ENCODE peak calls at places on chromosomes 3 and 15, in four cellular contexts. Y is uterus, R is SK-N-SH, F is Caco-2. H is an unnamed sample.

GRCh38 chr3:52633786-52634185 is 51.9 kb downstream of the PBRM1 start:
- DNase-seq in Y (no peak), R (no peak), F (no peak), H (no peak)

GRCh38 chr3:151949706-151950105 is 76.3 kb downstream of the SUCNR1 start:
- DNase-seq in Y (no peak), R (no peak), F (no peak), H (no peak)

GRCh38 chr15:101652783-101653430 is 726 bp upstream of the TM2D3 start:
- DNase-seq in Y (peak; percentile 21), R (no peak), F (no peak), H (no peak)

GRCh38 chr3:88235102-88235501 is 85.3 kb downstream of the C3orf38 start:
- DNase-seq in Y (no peak), R (no peak), F (no peak), H (no peak)

GRCh38 chr15:87710406-87710805 is 546.1 kb downstream of the NTRK3 start:
- DNase-seq in Y (peak; percentile 80), R (no peak), F (no peak), H (no peak)

GRCh38 chr3:114502204-114502603 is 208.4 kb downstream of the TIGIT start:
- DNase-seq in Y (no peak), R (no peak), F (no peak), H (no peak)

GRCh38 chr3:17301271-17301670 is 416.5 kb downstream of the PLCL2 start:
- DNase-seq in Y (no peak), R (no peak), F (no peak), H (no peak)

GRCh38 chr3:185207931-185208746 is 45.7 kb downstream of the EHHADH start:
- DNase-seq in Y (no peak), R (no peak), F (no peak), H (no peak)

GRCh38 chr3:142977399-142977728 is 13.9 kb upstream of the PAQR9 start:
- DNase-seq in Y (no peak), R (no peak), F (no peak), H (no peak)

GRCh38 chr3:50299929-50300680 is 900 bp upstream of the HYAL3 start:
- DNase-seq in Y (no peak), R (no peak), F (peak; percentile 35), H (no peak)

GRCh38 chr15:51982013-51982769 is 10.6 kb upstream of the LEO1 start:
- DNase-seq in Y (no peak), R (peak; percentile 75), F (no peak), H (peak; percentile 85)

GRCh38 chr3:121152573-121152972 is 244.6 kb downstream of the STXBP5L start:
- DNase-seq in Y (no peak), R (peak; percentile 4), F (no peak), H (peak; percentile 2)

GRCh38 chr15:91861223-91861622 is 7.7 kb downstream of the SLCO3A1 start:
- DNase-seq in Y (no peak), R (no peak), F (no peak), H (no peak)

GRCh38 chr3:62229201-62229600 is 144.1 kb downstream of the FEZF2 start:
- DNase-seq in Y (no peak), R (no peak), F (no peak), H (no peak)

GRCh38 chr3:168977696-168978374 is 685.7 kb downstream of the MECOM start:
- DNase-seq in Y (no peak), R (no peak), F (no peak), H (no peak)

GRCh38 chr15:25691544-25692430 is 171.3 kb downstream of the ATP10A start:
- DNase-seq in Y (peak; percentile 18), R (no peak), F (peak; percentile 25), H (no peak)

GRCh38 chr3:16071246-16071645 is 103.2 kb upstream of the GALNT15 start:
- DNase-seq in Y (no peak), R (no peak), F (no peak), H (no peak)

GRCh38 chr3:9225268-9225667 is 24.2 kb downstream of the SRGAP3 start:
- DNase-seq in Y (no peak), R (no peak), F (no peak), H (no peak)

GRCh38 chr15:43912208-43912607 is 85.4 kb downstream of the WDR76 start:
- DNase-seq in Y (no peak), R (no peak), F (no peak), H (no peak)

DNA sequence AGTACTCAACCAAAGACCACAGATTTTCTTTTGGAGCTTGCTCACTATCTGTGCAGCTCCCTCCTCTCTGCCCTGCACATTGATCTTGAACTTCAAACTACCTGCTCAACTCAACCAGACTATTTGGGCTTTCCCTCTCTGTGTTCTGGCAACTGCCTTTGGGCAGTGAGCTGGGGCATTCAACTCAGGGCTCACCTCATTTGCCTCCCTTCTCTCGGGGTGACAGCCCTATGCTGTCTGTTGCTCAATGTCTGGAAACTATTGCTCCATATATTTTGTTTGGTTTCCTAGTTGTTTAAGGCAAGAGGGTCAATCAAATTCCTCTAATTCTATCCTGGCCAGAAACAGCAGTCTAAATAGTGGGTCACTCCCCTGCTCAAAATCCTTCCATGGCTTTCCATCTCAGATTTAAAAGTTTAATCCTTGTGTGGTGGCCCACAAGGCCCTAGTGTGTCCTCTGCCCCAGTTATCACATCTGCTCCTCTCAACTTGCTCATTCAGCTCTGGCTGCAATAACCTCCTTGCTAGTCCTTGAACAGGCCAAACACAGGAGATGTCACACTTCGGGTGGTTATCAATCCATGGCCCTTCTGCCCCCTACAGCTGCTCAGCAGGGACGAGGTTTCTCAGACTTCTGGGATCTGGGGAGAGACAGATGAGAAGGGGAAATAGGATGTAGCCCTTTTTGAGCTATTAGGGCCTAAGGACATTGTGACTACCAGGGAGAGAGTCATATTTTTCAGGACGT is 67.8 kb downstream of the SNRK start:
- DNase-seq in Y (no peak), R (no peak), F (no peak), H (no peak)
- H3K9me3 ChIP-seq in Y (no peaks in the 10 kb centered on the region), R (peaks cover 13% of the 10 kb centered on the region), F (peaks cover 16% of the 10 kb centered on the region), H (peaks cover 9% of the 10 kb centered on the region)

GRCh38 chr3:127701281-127701792 is 28.6 kb downstream of the ABTB1 start:
- DNase-seq in Y (no peak), R (no peak), F (no peak), H (no peak)

GRCh38 chr3:127700406-127700805 is 27.7 kb downstream of the ABTB1 start:
- DNase-seq in Y (no peak), R (no peak), F (no peak), H (no peak)

GRCh38 chr3:127699098-127699945 is 26.6 kb downstream of the ABTB1 start:
- DNase-seq in Y (no peak), R (no peak), F (no peak), H (no peak)

GRCh38 chr3:127699946-127700300 is 27.2 kb downstream of the ABTB1 start:
- DNase-seq in Y (no peak), R (no peak), F (no peak), H (no peak)

DNA sequence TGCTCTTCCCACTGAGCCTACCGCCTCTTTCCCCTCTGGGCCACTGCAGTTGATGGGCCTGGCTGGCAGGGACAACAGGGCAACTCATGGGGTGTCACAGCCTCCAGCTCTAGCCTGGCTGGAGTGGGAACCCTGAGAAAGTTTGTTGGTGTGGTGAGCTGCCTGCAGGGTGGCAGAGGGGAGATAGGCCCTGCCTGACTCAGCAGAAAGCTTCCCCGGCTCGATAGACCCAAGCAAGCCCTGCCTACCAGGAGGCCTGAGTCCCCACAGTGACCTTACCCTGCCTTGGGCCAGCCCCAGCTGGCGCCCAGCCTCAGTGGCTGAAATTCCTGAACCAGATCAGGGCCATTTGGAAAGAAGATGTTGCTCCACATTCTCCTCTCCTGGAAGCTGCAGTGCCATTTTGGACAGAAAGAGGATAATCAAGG is 29.4 kb downstream of the ABTB1 start:
- DNase-seq in Y (peak; percentile 19), R (no peak), F (no peak), H (no peak)
- H3K4me1 ChIP-seq in Y (peaks cover 6% of the 10 kb centered on the region), R (peaks cover 3% of the 10 kb centered on the region), F (no peaks in the 10 kb centered on the region), H (no peaks in the 10 kb centered on the region)

GRCh38 chr3:31652296-31652695 is 119.6 kb downstream of the STT3B start:
- DNase-seq in Y (no peak), R (no peak), F (no peak), H (no peak)
- H3K9me3 ChIP-seq in Y (no peaks in the 10 kb centered on the region), R (peaks cover 39% of the 10 kb centered on the region), F (peaks cover 42% of the 10 kb centered on the region), H (peaks cover 20% of the 10 kb centered on the region)

DNA sequence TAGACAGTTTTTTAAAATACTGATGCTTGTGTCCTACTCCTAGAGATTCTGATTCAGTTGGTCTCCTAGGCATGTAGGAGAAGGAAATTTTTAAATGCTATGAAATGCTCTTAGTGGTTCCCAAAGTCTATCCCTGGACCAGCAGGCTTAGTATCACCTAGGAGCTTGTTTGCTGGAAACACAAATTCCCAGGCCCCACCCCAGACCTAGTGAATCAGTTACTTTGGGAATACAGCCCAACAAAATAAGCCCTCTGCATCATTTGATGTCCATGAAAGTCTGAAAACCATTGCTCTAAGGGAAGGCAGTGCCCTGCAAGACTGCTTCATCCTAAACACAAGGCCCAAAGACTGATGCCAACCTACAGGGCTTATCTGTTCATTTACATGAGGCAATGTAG is 36.3 kb downstream of the CCNL1 start:
- DNase-seq in Y (no peak), R (no peak), F (no peak), H (no peak)
- H3K4me1 ChIP-seq in Y (peaks cover 3% of the 10 kb centered on the region), R (peaks cover 43% of the 10 kb centered on the region), F (peaks cover 95% of the 10 kb centered on the region), H (peaks cover 38% of the 10 kb centered on the region)

H was measured in Panc1.